ENCODE peak calls at places on chromosomes 5 and 9, in four cellular contexts. Z, T, E and H are unnamed samples.

GRCh38 chr5:160166973-160167622 is 47.8 kb upstream of the PWWP2A start:
- DNase-seq in T (peak), Z (peak), E (no peak), H (no peak)

GRCh38 chr9:99035313-99035712 is 69.6 kb upstream of the TGFBR1 start:
- DNase-seq in Z (no peak), T (no peak), E (no peak), H (no peak)

GRCh38 chr5:54362434-54362833 is 52.1 kb upstream of the ARL15 start:
- DNase-seq in E (no peak), T (peak), Z (no peak), H (peak)

GRCh38 chr9:90029996-90030395 is 425.2 kb downstream of the GADD45G start:
- DNase-seq in Z (no peak), T (no peak), E (no peak), H (no peak)

GRCh38 chr5:95533761-95534160 is 21.0 kb downstream of the SKIC3 start:
- DNase-seq in Z (no peak), T (peak), E (no peak), H (no peak)

GRCh38 chr9:91348191-91348790 is 13.4 kb downstream of the AUH start:
- DNase-seq in T (no peak), E (no peak), Z (no peak), H (no peak)

GRCh38 chr5:151041577-151042268 is 21.3 kb downstream of the GPX3 start:
- DNase-seq in Z (no peak), E (no peak), T (no peak), H (no peak)

GRCh38 chr5:78300464-78301045 is 6.1 kb upstream of the AP3B1 start:
- DNase-seq in Z (no peak), E (no peak), T (peak), H (no peak)

GRCh38 chr9:134204991-134205578 is 40.7 kb upstream of the RNU6ATAC start:
- DNase-seq in E (no peak), T (peak), Z (peak), H (no peak)